ENCODE peak calls at places on chromosomes 6 and 20, in four cellular contexts. X, N, S and E are unnamed samples.

GRCh38 chr6:119137194-119138072 is 59.0 kb upstream of the FAM184A start:
- DNase-seq in S (no peak), X (no peak), N (no peak), E (no peak)

GRCh38 chr20:19387251-19387650 is 174.8 kb downstream of the SLC24A3 start:
- DNase-seq in X (no peak), S (no peak), N (no peak), E (no peak)

GRCh38 chr6:149112976-149113375 is 204.5 kb upstream of the TAB2 start:
- DNase-seq in S (no peak), X (no peak), N (no peak), E (no peak)

GRCh38 chr6:15491255-15491985 is 171.4 kb downstream of the DTNBP1 start:
- DNase-seq in N (peak), X (peak), S (peak), E (peak)

GRCh38 chr20:54167909-54168872 is 5.6 kb downstream of the CYP24A1 start:
- DNase-seq in X (no peak), N (peak), S (no peak), E (peak)

GRCh38 chr20:4795394-4795793 is 73.7 kb downstream of the PRND start:
- DNase-seq in N (peak), X (no peak), S (no peak), E (peak)

GRCh38 chr6:3778701-3779573 is 27.4 kb upstream of the PXDC1 start:
- DNase-seq in S (no peak), N (no peak), X (no peak), E (no peak)

GRCh38 chr6:46130665-46131064 is 876 bp downstream of the ENPP4 start:
- DNase-seq in N (no peak), X (no peak), S (no peak), E (no peak)

GRCh38 chr20:34547844-34548613 is 10.5 kb upstream of the MAP1LC3A start:
- DNase-seq in N (no peak), X (no peak), S (no peak), E (no peak)

GRCh38 chr20:58042626-58043025 is 185.8 kb downstream of the ANKRD60 start:
- DNase-seq in N (no peak), S (no peak), X (no peak), E (no peak)

GRCh38 chr6:6546318-6547110 is 42.0 kb upstream of the LY86 start:
- DNase-seq in S (peak), X (peak), N (peak), E (peak)

GRCh38 chr20:35702051-35702823 is 3.0 kb downstream of the ROMO1 start:
- DNase-seq in N (no peak), X (no peak), S (no peak), E (peak)

GRCh38 chr6:159821726-159822125 is 21.6 kb downstream of the PNLDC1 start:
- DNase-seq in N (no peak), X (no peak), S (no peak), E (no peak)

GRCh38 chr6:1766663-1767062 is 156.9 kb downstream of the FOXC1 start:
- DNase-seq in X (peak), S (no peak), N (peak), E (peak)

GRCh38 chr6:134379086-134379485 is 61.2 kb upstream of the SGK1 start:
- DNase-seq in N (no peak), S (no peak), X (no peak), E (no peak)

GRCh38 chr20:49672109-49672681 is 41.5 kb downstream of the B4GALT5 start:
- DNase-seq in S (no peak), X (no peak), N (no peak), E (no peak)

GRCh38 chr6:105985816-105986632 is 100.1 kb upstream of the PRDM1 start:
- DNase-seq in X (no peak), S (no peak), N (no peak), E (peak)

GRCh38 chr6:159540152-159540551 is 152.9 kb downstream of the SOD2 start:
- DNase-seq in S (no peak), N (peak), X (no peak), E (peak)

GRCh38 chr6:143973097-143973979 is 34.7 kb downstream of the PLAGL1 start:
- DNase-seq in X (no peak), S (no peak), N (no peak), E (no peak)